ENCODE peak calls at places on chromosomes 16 and 17, in five cellular contexts. X is fibroblast of gingiva; W is thoracic aorta; T is stimulated activated CD4-positive, alpha-beta T cell treated with anti-CD3 and anti-CD28 coated beads, Interleukin-1b, Interleukin-23, amount 100 ng/mL, for 24 hours; P is ELR. V is an unnamed sample.

GRCh38 chr17:70278846-70279465 is 109.6 kb downstream of the KCNJ2 start:
- DNase-seq in X (no peak), W (no peak), T (no peak), P (no peak), V (no peak)

GRCh38 chr16:57519796-57520360 is 16.5 kb downstream of the CCDC102A start:
- DNase-seq in X (peak), W (no peak), T (peak), P (peak), V (peak)

GRCh38 chr17:1142503-1143095 is 37.2 kb downstream of the ABR start:
- DNase-seq in X (no peak), W (no peak), T (no peak), P (no peak), V (no peak)

GRCh38 chr16:67939507-67940435 is 3.1 kb upstream of the PSMB10 start:
- DNase-seq in X (no peak), W (no peak), T (no peak), P (no peak), V (no peak)

GRCh38 chr16:24701521-24701951 is 27.9 kb upstream of the TNRC6A start:
- DNase-seq in X (peak), W (no peak), T (no peak), P (peak), V (no peak)

GRCh38 chr17:58706351-58707140 is 14.1 kb downstream of the RAD51C start:
- DNase-seq in X (no peak), W (no peak), T (no peak), P (no peak), V (no peak)

GRCh38 chr16:46899443-46900143 is 15.4 kb downstream of the GPT2 start:
- DNase-seq in X (no peak), W (no peak), T (no peak), P (peak), V (no peak)

GRCh38 chr16:80583466-80583865 is 42.7 kb downstream of the DYNLRB2 start:
- DNase-seq in X (peak), W (no peak), T (no peak), P (peak), V (no peak)

V was measured in omental fat pad.